ENCODE peak calls at places on chromosomes 12 and 14, in eight cellular contexts. One of them, this sample, is unnamed.

GRCh38 chr12:13223176-13223806 is 26.8 kb downstream of the EMP1 start:
- DNase-seq in Caco-2: peak; percentile 64
- DNase-seq in chondrocyte: no peak
- DNase-seq in osteocyte: no peak
- DNase-seq in GM04504: peak; percentile 82
- DNase-seq in A172: peak; percentile 44
- DNase-seq in kidney glomerular epithelial cell: peak; percentile 30
- DNase-seq in progenitor cell of endocrine pancreas: no peak
- DNase-seq in this sample: peak; percentile 69

GRCh38 chr14:75121559-75121958 is 5.3 kb downstream of the NEK9 start:
- DNase-seq in Caco-2: no peak
- DNase-seq in chondrocyte: no peak
- DNase-seq in osteocyte: no peak
- DNase-seq in GM04504: no peak
- DNase-seq in A172: no peak
- DNase-seq in kidney glomerular epithelial cell: no peak
- DNase-seq in progenitor cell of endocrine pancreas: no peak
- DNase-seq in this sample: no peak

GRCh38 chr12:84191779-84192178 is 720.8 kb downstream of the SLC6A15 start:
- DNase-seq in Caco-2: no peak
- DNase-seq in chondrocyte: no peak
- DNase-seq in osteocyte: no peak
- DNase-seq in GM04504: no peak
- DNase-seq in A172: no peak
- DNase-seq in kidney glomerular epithelial cell: no peak
- DNase-seq in progenitor cell of endocrine pancreas: no peak
- DNase-seq in this sample: no peak

GRCh38 chr14:68692216-68692615 is 100.7 kb downstream of the ZFP36L1 start:
- DNase-seq in Caco-2: no peak
- DNase-seq in chondrocyte: peak; percentile 37
- DNase-seq in osteocyte: no peak
- DNase-seq in GM04504: no peak
- DNase-seq in A172: no peak
- DNase-seq in kidney glomerular epithelial cell: no peak
- DNase-seq in progenitor cell of endocrine pancreas: no peak
- DNase-seq in this sample: no peak

GRCh38 chr12:31470462-31470861 is 120.5 kb downstream of the DENND5B start:
- DNase-seq in Caco-2: no peak
- DNase-seq in chondrocyte: no peak
- DNase-seq in osteocyte: no peak
- DNase-seq in GM04504: no peak
- DNase-seq in A172: no peak
- DNase-seq in kidney glomerular epithelial cell: no peak
- DNase-seq in progenitor cell of endocrine pancreas: no peak
- DNase-seq in this sample: no peak

GRCh38 chr14:38290601-38291190 is 34.8 kb upstream of the CLEC14A start:
- DNase-seq in Caco-2: no peak
- DNase-seq in chondrocyte: no peak
- DNase-seq in osteocyte: no peak
- DNase-seq in GM04504: peak; percentile 71
- DNase-seq in A172: peak; percentile 79
- DNase-seq in kidney glomerular epithelial cell: peak; percentile 65
- DNase-seq in progenitor cell of endocrine pancreas: no peak
- DNase-seq in this sample: peak; percentile 74

GRCh38 chr12:100557357-100557756 is 16.1 kb upstream of the GAS2L3 start:
- DNase-seq in Caco-2: no peak
- DNase-seq in chondrocyte: no peak
- DNase-seq in osteocyte: no peak
- DNase-seq in GM04504: no peak
- DNase-seq in A172: no peak
- DNase-seq in kidney glomerular epithelial cell: no peak
- DNase-seq in progenitor cell of endocrine pancreas: no peak
- DNase-seq in this sample: no peak

GRCh38 chr12:1518763-1519516 is 75.4 kb downstream of the FBXL14 start:
- DNase-seq in Caco-2: no peak
- DNase-seq in chondrocyte: no peak
- DNase-seq in osteocyte: no peak
- DNase-seq in GM04504: no peak
- DNase-seq in A172: peak; percentile 63
- DNase-seq in kidney glomerular epithelial cell: peak; percentile 84
- DNase-seq in progenitor cell of endocrine pancreas: no peak
- DNase-seq in this sample: peak; percentile 49

GRCh38 chr12:132561784-132562156 is 48.6 kb downstream of the LRCOL1 start:
- DNase-seq in Caco-2: peak; percentile 58
- DNase-seq in chondrocyte: no peak
- DNase-seq in osteocyte: no peak
- DNase-seq in GM04504: no peak
- DNase-seq in A172: peak; percentile 27
- DNase-seq in kidney glomerular epithelial cell: peak; percentile 6
- DNase-seq in progenitor cell of endocrine pancreas: no peak
- DNase-seq in this sample: no peak

GRCh38 chr14:90894241-90894640 is 78.0 kb upstream of the TTC7B start:
- DNase-seq in Caco-2: no peak
- DNase-seq in chondrocyte: no peak
- DNase-seq in osteocyte: no peak
- DNase-seq in GM04504: no peak
- DNase-seq in A172: no peak
- DNase-seq in kidney glomerular epithelial cell: no peak
- DNase-seq in progenitor cell of endocrine pancreas: no peak
- DNase-seq in this sample: no peak

GRCh38 chr14:77140937-77141591 is 527 bp downstream of the ZDHHC22 start:
- DNase-seq in Caco-2: peak; percentile 66
- DNase-seq in chondrocyte: no peak
- DNase-seq in osteocyte: no peak
- DNase-seq in GM04504: no peak
- DNase-seq in A172: no peak
- DNase-seq in kidney glomerular epithelial cell: no peak
- DNase-seq in progenitor cell of endocrine pancreas: peak; percentile 64
- DNase-seq in this sample: no peak

GRCh38 chr12:111756681-111757080 is 10.1 kb upstream of the ALDH2 start:
- DNase-seq in Caco-2: no peak
- DNase-seq in chondrocyte: no peak
- DNase-seq in osteocyte: no peak
- DNase-seq in GM04504: no peak
- DNase-seq in A172: no peak
- DNase-seq in kidney glomerular epithelial cell: no peak
- DNase-seq in progenitor cell of endocrine pancreas: no peak
- DNase-seq in this sample: no peak

GRCh38 chr14:59297070-59297766 is 108.8 kb downstream of the DAAM1 start:
- DNase-seq in Caco-2: peak; percentile 72
- DNase-seq in chondrocyte: no peak
- DNase-seq in osteocyte: no peak
- DNase-seq in GM04504: no peak
- DNase-seq in A172: no peak
- DNase-seq in kidney glomerular epithelial cell: no peak
- DNase-seq in progenitor cell of endocrine pancreas: no peak
- DNase-seq in this sample: no peak

GRCh38 chr14:22547309-22547947 is 41.6 kb downstream of the DAD1 start:
- DNase-seq in Caco-2: no peak
- DNase-seq in chondrocyte: no peak
- DNase-seq in osteocyte: no peak
- DNase-seq in GM04504: no peak
- DNase-seq in A172: peak; percentile 46
- DNase-seq in kidney glomerular epithelial cell: no peak
- DNase-seq in progenitor cell of endocrine pancreas: no peak
- DNase-seq in this sample: no peak

GRCh38 chr12:28253175-28253641 is 63.0 kb downstream of the CCDC91 start:
- DNase-seq in Caco-2: no peak
- DNase-seq in chondrocyte: no peak
- DNase-seq in osteocyte: no peak
- DNase-seq in GM04504: no peak
- DNase-seq in A172: no peak
- DNase-seq in kidney glomerular epithelial cell: peak; percentile 38
- DNase-seq in progenitor cell of endocrine pancreas: no peak
- DNase-seq in this sample: no peak

GRCh38 chr14:99595034-99595433 is 9.0 kb downstream of the CCDC85C start:
- DNase-seq in Caco-2: no peak
- DNase-seq in chondrocyte: no peak
- DNase-seq in osteocyte: no peak
- DNase-seq in GM04504: no peak
- DNase-seq in A172: no peak
- DNase-seq in kidney glomerular epithelial cell: no peak
- DNase-seq in progenitor cell of endocrine pancreas: no peak
- DNase-seq in this sample: no peak

GRCh38 chr12:123064356-123064755 is 83.9 kb downstream of the ARL6IP4 start:
- DNase-seq in Caco-2: no peak
- DNase-seq in chondrocyte: peak; percentile 76
- DNase-seq in osteocyte: no peak
- DNase-seq in GM04504: no peak
- DNase-seq in A172: no peak
- DNase-seq in kidney glomerular epithelial cell: no peak
- DNase-seq in progenitor cell of endocrine pancreas: no peak
- DNase-seq in this sample: no peak

GRCh38 chr12:66107451-66107915 is 23.1 kb downstream of the LLPH start:
- DNase-seq in Caco-2: peak; percentile 92
- DNase-seq in chondrocyte: no peak
- DNase-seq in osteocyte: peak; percentile 85
- DNase-seq in GM04504: peak; percentile 84
- DNase-seq in A172: peak; percentile 83
- DNase-seq in kidney glomerular epithelial cell: peak; percentile 85
- DNase-seq in progenitor cell of endocrine pancreas: peak; percentile 51
- DNase-seq in this sample: peak; percentile 88

GRCh38 chr12:83462419-83462818 is 775.7 kb downstream of the TMTC2 start:
- DNase-seq in Caco-2: no peak
- DNase-seq in chondrocyte: no peak
- DNase-seq in osteocyte: no peak
- DNase-seq in GM04504: no peak
- DNase-seq in A172: no peak
- DNase-seq in kidney glomerular epithelial cell: no peak
- DNase-seq in progenitor cell of endocrine pancreas: no peak
- DNase-seq in this sample: no peak

GRCh38 chr12:42961395-42961794 is 371.8 kb upstream of the PRICKLE1 start:
- DNase-seq in Caco-2: peak; percentile 80
- DNase-seq in chondrocyte: no peak
- DNase-seq in osteocyte: no peak
- DNase-seq in GM04504: no peak
- DNase-seq in A172: peak; percentile 93
- DNase-seq in kidney glomerular epithelial cell: peak; percentile 98
- DNase-seq in progenitor cell of endocrine pancreas: no peak
- DNase-seq in this sample: peak; percentile 63

GRCh38 chr14:101121399-101122113 is 218.0 kb upstream of the RTL1 start:
- DNase-seq in Caco-2: no peak
- DNase-seq in chondrocyte: no peak
- DNase-seq in osteocyte: peak; percentile 76
- DNase-seq in GM04504: no peak
- DNase-seq in A172: no peak
- DNase-seq in kidney glomerular epithelial cell: no peak
- DNase-seq in progenitor cell of endocrine pancreas: no peak
- DNase-seq in this sample: no peak

GRCh38 chr14:103679351-103679750 is 35.9 kb downstream of the XRCC3 start:
- DNase-seq in Caco-2: peak; percentile 29
- DNase-seq in chondrocyte: peak; percentile 91
- DNase-seq in osteocyte: no peak
- DNase-seq in GM04504: no peak
- DNase-seq in A172: peak; percentile 11
- DNase-seq in kidney glomerular epithelial cell: no peak
- DNase-seq in progenitor cell of endocrine pancreas: no peak
- DNase-seq in this sample: no peak

GRCh38 chr12:76915381-76916169 is 36.8 kb upstream of the CSRP2 start:
- DNase-seq in Caco-2: no peak
- DNase-seq in chondrocyte: no peak
- DNase-seq in osteocyte: no peak
- DNase-seq in GM04504: peak; percentile 44
- DNase-seq in A172: no peak
- DNase-seq in kidney glomerular epithelial cell: no peak
- DNase-seq in progenitor cell of endocrine pancreas: no peak
- DNase-seq in this sample: no peak

GRCh38 chr14:66087231-66087630 is 398.9 kb upstream of the CCDC196 start:
- DNase-seq in Caco-2: no peak
- DNase-seq in chondrocyte: no peak
- DNase-seq in osteocyte: no peak
- DNase-seq in GM04504: no peak
- DNase-seq in A172: peak; percentile 1
- DNase-seq in kidney glomerular epithelial cell: no peak
- DNase-seq in progenitor cell of endocrine pancreas: no peak
- DNase-seq in this sample: no peak

GRCh38 chr12:1812650-1813302 is 7.6 kb upstream of the LRTM2 start:
- DNase-seq in Caco-2: peak; percentile 51
- DNase-seq in chondrocyte: no peak
- DNase-seq in osteocyte: no peak
- DNase-seq in GM04504: no peak
- DNase-seq in A172: no peak
- DNase-seq in kidney glomerular epithelial cell: no peak
- DNase-seq in progenitor cell of endocrine pancreas: no peak
- DNase-seq in this sample: no peak

GRCh38 chr12:52093346-52093745 is 13.8 kb downstream of the SMIM41 start:
- DNase-seq in Caco-2: no peak
- DNase-seq in chondrocyte: no peak
- DNase-seq in osteocyte: no peak
- DNase-seq in GM04504: no peak
- DNase-seq in A172: no peak
- DNase-seq in kidney glomerular epithelial cell: no peak
- DNase-seq in progenitor cell of endocrine pancreas: no peak
- DNase-seq in this sample: no peak

GRCh38 chr14:20417250-20418186 is 4.2 kb upstream of the TEP1 start:
- DNase-seq in Caco-2: no peak
- DNase-seq in chondrocyte: no peak
- DNase-seq in osteocyte: no peak
- DNase-seq in GM04504: no peak
- DNase-seq in A172: no peak
- DNase-seq in kidney glomerular epithelial cell: no peak
- DNase-seq in progenitor cell of endocrine pancreas: no peak
- DNase-seq in this sample: no peak

GRCh38 chr14:74065746-74066575 is 18.3 kb downstream of the ALDH6A1 start:
- DNase-seq in Caco-2: no peak
- DNase-seq in chondrocyte: no peak
- DNase-seq in osteocyte: no peak
- DNase-seq in GM04504: no peak
- DNase-seq in A172: no peak
- DNase-seq in kidney glomerular epithelial cell: no peak
- DNase-seq in progenitor cell of endocrine pancreas: no peak
- DNase-seq in this sample: no peak

GRCh38 chr14:95689441-95689840 is 3.2 kb downstream of the TCL1B start:
- DNase-seq in Caco-2: no peak
- DNase-seq in chondrocyte: no peak
- DNase-seq in osteocyte: no peak
- DNase-seq in GM04504: no peak
- DNase-seq in A172: no peak
- DNase-seq in kidney glomerular epithelial cell: no peak
- DNase-seq in progenitor cell of endocrine pancreas: no peak
- DNase-seq in this sample: no peak

GRCh38 chr12:49055978-49056754 is 4.4 kb downstream of the KMT2D start:
- DNase-seq in Caco-2: peak; percentile 35
- DNase-seq in chondrocyte: no peak
- DNase-seq in osteocyte: no peak
- DNase-seq in GM04504: peak; percentile 51
- DNase-seq in A172: peak; percentile 37
- DNase-seq in kidney glomerular epithelial cell: no peak
- DNase-seq in progenitor cell of endocrine pancreas: no peak
- DNase-seq in this sample: peak; percentile 49

GRCh38 chr12:41302979-41303403 is 114.9 kb downstream of the PDZRN4 start:
- DNase-seq in Caco-2: no peak
- DNase-seq in chondrocyte: no peak
- DNase-seq in osteocyte: no peak
- DNase-seq in GM04504: no peak
- DNase-seq in A172: peak; percentile 8
- DNase-seq in kidney glomerular epithelial cell: no peak
- DNase-seq in progenitor cell of endocrine pancreas: no peak
- DNase-seq in this sample: no peak

GRCh38 chr12:131095826-131096680 is 142.3 kb downstream of the ADGRD1 start:
- DNase-seq in Caco-2: no peak
- DNase-seq in chondrocyte: peak; percentile 39
- DNase-seq in osteocyte: peak; percentile 69
- DNase-seq in GM04504: no peak
- DNase-seq in A172: no peak
- DNase-seq in kidney glomerular epithelial cell: no peak
- DNase-seq in progenitor cell of endocrine pancreas: no peak
- DNase-seq in this sample: no peak

GRCh38 chr12:67202344-67203012 is 66.7 kb upstream of the CAND1 start:
- DNase-seq in Caco-2: no peak
- DNase-seq in chondrocyte: no peak
- DNase-seq in osteocyte: no peak
- DNase-seq in GM04504: no peak
- DNase-seq in A172: no peak
- DNase-seq in kidney glomerular epithelial cell: no peak
- DNase-seq in progenitor cell of endocrine pancreas: no peak
- DNase-seq in this sample: no peak

GRCh38 chr14:25132734-25133422 is 82.9 kb upstream of the STXBP6 start:
- DNase-seq in Caco-2: peak; percentile 81
- DNase-seq in chondrocyte: peak; percentile 73
- DNase-seq in osteocyte: no peak
- DNase-seq in GM04504: no peak
- DNase-seq in A172: peak; percentile 32
- DNase-seq in kidney glomerular epithelial cell: peak; percentile 77
- DNase-seq in progenitor cell of endocrine pancreas: peak; percentile 53
- DNase-seq in this sample: no peak